ENCODE peak calls at places on chromosomes 1 and 21, in four cellular contexts. E is aorta, I is SK-N-SH, B is left ventricle myocardium inferior. G is an unnamed sample.

GRCh38 chr1:224592636-224593579 is 23.2 kb upstream of the CNIH3 start:
- DNase-seq in E (no peak), I (no peak), B (no peak), G (no peak)

GRCh38 chr1:156492013-156492590 is 8.5 kb downstream of the MEF2D start:
- DNase-seq in E (no peak), I (no peak), B (no peak), G (no peak)

GRCh38 chr1:66533804-66534745 is at the start of gene SGIP1:
- DNase-seq in E (peak; percentile 86), I (peak; percentile 88), B (peak; percentile 59), G (peak; percentile 72)

GRCh38 chr1:87219626-87220025 is 109.1 kb upstream of the LMO4 start:
- DNase-seq in E (no peak), I (no peak), B (no peak), G (no peak)

GRCh38 chr1:1217621-1218523 is 3.9 kb upstream of the TNFRSF4 start:
- DNase-seq in E (no peak), I (no peak), B (no peak), G (no peak)

GRCh38 chr21:30044447-30045064 is 104.8 kb upstream of the GRIK1 start:
- DNase-seq in E (no peak), I (peak; percentile 1), B (no peak), G (no peak)

GRCh38 chr1:46735708-46736324 is 16.9 kb upstream of the EFCAB14 start:
- DNase-seq in E (no peak), I (no peak), B (no peak), G (peak; percentile 48)

GRCh38 chr1:210072129-210072528 is 134.1 kb downstream of the SYT14 start:
- DNase-seq in E (no peak), I (peak; percentile 49), B (no peak), G (no peak)

GRCh38 chr21:15060776-15061175 is 4.0 kb downstream of the NRIP1 start:
- DNase-seq in E (no peak), I (no peak), B (no peak), G (no peak)

GRCh38 chr1:97936976-97937375 is 16.1 kb upstream of the DPYD start:
- DNase-seq in E (no peak), I (no peak), B (no peak), G (no peak)

GRCh38 chr1:226531360-226532093 is 17.0 kb upstream of the STUM start:
- DNase-seq in E (no peak), I (no peak), B (no peak), G (no peak)

GRCh38 chr21:46411236-46411635 is 47.5 kb upstream of the DIP2A start:
- DNase-seq in E (peak; percentile 55), I (no peak), B (no peak), G (peak; percentile 70)
- H3K36me3 ChIP-seq in E (peaks cover 6% of the 10 kb centered on the region), I (peaks cover 44% of the 10 kb centered on the region), B (peaks cover 62% of the 10 kb centered on the region), G (peaks cover 5% of the 10 kb centered on the region)

GRCh38 chr1:243739335-243740003 is 110.6 kb downstream of the AKT3 start:
- DNase-seq in E (no peak), I (no peak), B (no peak), G (no peak)

GRCh38 chr1:243742814-243743213 is 107.2 kb downstream of the AKT3 start:
- DNase-seq in E (no peak), I (no peak), B (no peak), G (no peak)

GRCh38 chr1:243745361-243745760 is 104.7 kb downstream of the AKT3 start:
- DNase-seq in E (no peak), I (no peak), B (no peak), G (no peak)

GRCh38 chr1:243738020-243738419 is 112.0 kb downstream of the AKT3 start:
- DNase-seq in E (no peak), I (no peak), B (no peak), G (no peak)

DNA sequence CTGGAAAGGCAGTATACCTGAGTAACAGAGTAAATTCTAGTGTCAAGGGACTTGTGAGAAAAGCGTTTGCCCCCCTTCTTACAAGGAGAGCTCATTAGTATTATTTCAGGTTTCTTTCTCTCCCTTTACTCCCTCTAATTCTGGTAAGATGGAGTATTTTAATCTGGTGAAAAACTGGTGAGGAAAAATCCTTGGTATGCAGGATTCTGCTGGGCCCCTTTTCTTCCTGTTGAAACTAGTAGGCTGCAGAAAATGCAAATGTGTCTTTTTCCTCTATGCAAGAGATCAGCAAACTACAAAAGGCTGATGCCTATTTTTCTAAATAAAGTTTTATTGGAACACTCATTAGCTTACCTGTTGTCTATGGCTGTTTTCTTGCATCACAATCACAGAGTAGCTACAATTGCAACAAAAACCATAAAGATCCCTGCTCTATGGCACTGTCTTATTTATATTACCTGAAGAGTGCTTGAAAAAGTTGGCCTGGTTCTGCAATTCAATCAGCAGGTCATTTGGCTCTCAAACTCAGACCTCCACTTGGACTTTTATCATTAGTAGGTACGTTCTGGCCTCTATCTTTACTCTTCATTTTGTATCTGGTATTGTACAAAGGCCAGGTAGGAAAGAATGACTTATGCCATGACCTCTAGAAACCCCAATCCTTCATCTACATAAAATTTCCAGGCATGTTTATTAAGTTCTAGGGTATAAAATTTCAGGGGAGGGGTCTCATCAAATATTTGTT is 109.6 kb downstream of the AKT3 start:
- DNase-seq in E (no peak), I (no peak), B (no peak), G (peak; percentile 29)
- H3K4me3 ChIP-seq in E (no peak overlapping the region), I (no peak overlapping the region), B (no peak overlapping the region), G (no peak overlapping the region)

DNA sequence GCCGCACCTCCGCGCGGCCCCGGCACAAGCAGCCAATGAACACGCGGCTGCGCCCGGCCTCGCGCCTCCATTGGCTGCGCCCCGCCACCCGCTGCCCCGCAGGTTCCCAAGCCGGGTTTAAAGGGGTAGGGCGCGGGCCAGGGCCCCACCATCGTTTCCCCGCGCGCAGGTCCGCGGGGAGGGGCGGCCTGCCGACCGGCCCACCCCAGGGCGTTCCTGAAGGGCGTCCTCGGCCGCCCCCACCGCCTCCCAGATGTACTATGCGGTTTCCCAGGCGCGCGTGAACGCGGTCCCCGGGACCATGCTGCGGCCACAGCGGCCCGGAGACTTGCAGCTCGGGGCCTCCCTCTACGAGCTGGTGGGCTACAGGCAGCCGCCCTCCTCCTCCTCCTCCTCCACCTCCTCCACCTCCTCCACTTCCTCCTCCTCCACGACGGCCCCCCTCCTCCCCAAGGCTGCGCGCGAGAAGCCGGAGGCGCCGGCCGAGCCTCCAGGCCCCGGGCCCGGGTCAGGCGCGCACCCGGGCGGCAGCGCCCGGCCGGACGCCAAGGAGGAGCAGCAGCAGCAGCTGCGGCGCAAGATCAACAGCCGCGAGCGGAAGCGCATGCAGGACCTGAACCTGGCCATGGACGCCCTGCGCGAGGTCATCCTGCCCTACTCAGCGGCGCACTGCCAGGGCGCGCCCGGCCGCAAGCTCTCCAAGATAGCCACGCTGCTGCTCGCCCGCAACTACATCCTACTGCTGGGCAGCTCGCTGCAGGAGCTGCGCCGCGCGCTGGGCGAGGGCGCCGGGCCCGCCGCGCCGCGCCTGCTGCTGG is at the start of gene OLIG1:
- DNase-seq in E (no peak), I (peak; percentile 48), B (peak; percentile 67), G (peak; percentile 98)
- H3K27me3 ChIP-seq in E (peaks cover 3% of the 10 kb centered on the region), I (peaks cover 97% of the 10 kb centered on the region), B (peaks cover 99% of the 10 kb centered on the region), G (peaks cover 88% of the 10 kb centered on the region)

DNA sequence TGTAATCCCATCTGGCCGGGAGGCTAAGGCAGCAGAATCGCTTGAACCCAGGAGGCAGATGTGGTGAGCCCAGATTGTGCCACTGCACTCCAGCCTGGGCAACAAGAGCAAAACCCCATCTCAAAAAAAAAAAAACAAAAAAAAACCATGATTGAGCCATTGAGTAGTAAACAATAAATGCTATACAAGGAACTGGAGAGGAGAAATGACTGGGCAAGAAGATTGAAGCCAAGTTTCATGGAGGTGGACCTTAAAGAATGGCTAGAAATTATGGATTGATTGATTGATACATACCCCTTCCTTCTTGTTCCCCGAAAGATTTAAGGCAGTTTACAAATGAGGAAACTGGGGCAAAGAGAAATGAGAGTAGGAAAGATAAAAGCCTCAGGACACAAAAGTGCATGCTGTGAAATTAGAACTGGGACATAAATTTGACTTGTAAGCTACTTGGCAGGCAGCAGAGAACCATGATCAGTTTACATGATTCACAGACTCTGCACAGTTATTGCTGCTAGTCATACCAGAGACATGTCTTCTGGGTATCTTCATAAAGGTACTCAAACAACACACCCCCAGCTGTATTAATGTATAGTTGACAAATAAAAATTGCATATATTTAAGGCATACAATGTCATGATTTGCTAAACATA is 7.0 kb downstream of the MRPS14 start:
- DNase-seq in E (no peak), I (no peak), B (no peak), G (no peak)
- H3K36me3 ChIP-seq in E (peaks cover 11% of the 10 kb centered on the region), I (peaks cover 51% of the 10 kb centered on the region), B (peaks cover 73% of the 10 kb centered on the region), G (peaks cover 15% of the 10 kb centered on the region)

DNA sequence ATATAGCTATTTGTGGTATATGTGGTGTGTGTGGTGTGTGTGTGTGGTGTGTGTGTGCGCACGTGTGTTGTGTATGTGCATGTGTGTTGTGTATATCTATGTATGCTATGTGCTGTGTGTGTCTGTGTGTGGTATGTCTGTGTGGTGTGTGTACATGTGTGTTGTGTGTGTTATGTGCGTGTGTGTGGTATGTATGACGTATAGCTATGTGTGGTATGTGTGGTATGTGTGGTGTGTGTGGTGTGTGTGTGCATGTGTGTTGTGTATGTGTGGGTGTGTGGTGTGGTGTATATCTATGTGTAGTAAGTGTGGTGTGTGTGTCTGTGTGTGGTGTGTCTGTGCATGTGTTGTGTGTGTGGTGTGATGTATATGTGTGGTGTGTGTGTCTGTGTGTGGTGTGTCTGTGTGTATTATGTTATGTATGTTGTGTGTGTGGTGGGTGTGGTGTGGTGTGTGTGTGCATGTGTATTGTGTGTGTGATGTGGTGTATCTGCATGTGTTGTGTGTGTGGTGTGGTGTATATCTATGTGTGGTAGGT is 59.8 kb downstream of the EDN2 start:
- DNase-seq in E (peak; percentile 11), I (no peak), B (no peak), G (no peak)
- H3K4me3 ChIP-seq in E (no peak overlapping the region), I (no peak overlapping the region), B (peak overlapping the region; percentile 59), G (no peak overlapping the region)

GRCh38 chr21:41161428-41161827 is 6.5 kb upstream of the BACE2 start:
- DNase-seq in E (no peak), I (no peak), B (no peak), G (no peak)
- H3K27me3 ChIP-seq in E (no peaks in the 10 kb centered on the region), I (peaks cover 9% of the 10 kb centered on the region), B (peaks cover 10% of the 10 kb centered on the region), G (peaks cover 7% of the 10 kb centered on the region)

GRCh38 chr1:154591206-154591605 is 16.8 kb downstream of the ADAR start:
- DNase-seq in E (peak; percentile 28), I (no peak), B (no peak), G (no peak)
- H3K36me3 ChIP-seq in E (peaks cover 24% of the 10 kb centered on the region), I (peaks cover 90% of the 10 kb centered on the region), B (peaks cover 99% of the 10 kb centered on the region), G (peaks cover 62% of the 10 kb centered on the region)

GRCh38 chr1:77513839-77514763 is 168.4 kb downstream of the ZZZ3 start:
- DNase-seq in E (no peak), I (no peak), B (no peak), G (no peak)
- H3K4me3 ChIP-seq in E (no peak overlapping the region), I (no peak overlapping the region), B (no peak overlapping the region), G (no peak overlapping the region)

G was measured in H7.